ENCODE peak calls at places on chromosome 4, in five cellular contexts. A, T, B, I and Z are unnamed samples. For H3K27me3, the result is how much of the 10 kb centered on the place peaks cover.

GRCh38 chr4:156293657-156294297 is 340.1 kb upstream of the CTSO start:
- DNase-seq in A (no peak), T (no peak), B (no peak), I (peak), Z (no peak)

GRCh38 chr4:143224255-143224654 is 39.5 kb downstream of the USP38 start:
- DNase-seq in A (no peak), T (no peak), B (no peak), I (no peak), Z (no peak)

GRCh38 chr4:41009411-41009810 is 204.9 kb downstream of the APBB2 start:
- DNase-seq in A (no peak), T (no peak), B (no peak), I (no peak), Z (no peak)

GRCh38 chr4:153564630-153565525 is 98.7 kb downstream of the TMEM131L start:
- DNase-seq in A (no peak), T (no peak), B (peak), I (peak), Z (no peak)

GRCh38 chr4:139815646-139816601 is 150.3 kb downstream of the MGST2 start:
- DNase-seq in A (peak), T (no peak), B (no peak), I (peak), Z (peak)

GRCh38 chr4:38670061-38670894 is 6.3 kb downstream of the KLF3 start:
- DNase-seq in A (peak), T (no peak), B (no peak), I (no peak), Z (peak)

GRCh38 chr4:97453186-97453585 is 690.1 kb downstream of the STPG2 start:
- DNase-seq in A (no peak), T (no peak), B (no peak), I (no peak), Z (no peak)

GRCh38 chr4:8920969-8921368 is 49.3 kb upstream of the HMX1 start:
- DNase-seq in A (no peak), T (no peak), B (no peak), I (peak), Z (peak)

GRCh38 chr4:65083076-65083475 is 587.2 kb downstream of the EPHA5 start:
- DNase-seq in A (no peak), T (no peak), B (no peak), I (peak), Z (no peak)

GRCh38 chr4:87030606-87031441 is 96.0 kb downstream of the AFF1 start:
- DNase-seq in A (peak), T (no peak), B (no peak), I (no peak), Z (no peak)

GRCh38 chr4:87026795-87027495 is 92.1 kb downstream of the AFF1 start:
- DNase-seq in A (no peak), T (no peak), B (no peak), I (no peak), Z (no peak)

GRCh38 chr4:87031946-87032345 is 97.1 kb downstream of the AFF1 start:
- DNase-seq in A (no peak), T (no peak), B (no peak), I (no peak), Z (no peak)

GRCh38 chr4:87030124-87030523 is 95.3 kb downstream of the AFF1 start:
- DNase-seq in A (no peak), T (no peak), B (no peak), I (no peak), Z (no peak)

DNA sequence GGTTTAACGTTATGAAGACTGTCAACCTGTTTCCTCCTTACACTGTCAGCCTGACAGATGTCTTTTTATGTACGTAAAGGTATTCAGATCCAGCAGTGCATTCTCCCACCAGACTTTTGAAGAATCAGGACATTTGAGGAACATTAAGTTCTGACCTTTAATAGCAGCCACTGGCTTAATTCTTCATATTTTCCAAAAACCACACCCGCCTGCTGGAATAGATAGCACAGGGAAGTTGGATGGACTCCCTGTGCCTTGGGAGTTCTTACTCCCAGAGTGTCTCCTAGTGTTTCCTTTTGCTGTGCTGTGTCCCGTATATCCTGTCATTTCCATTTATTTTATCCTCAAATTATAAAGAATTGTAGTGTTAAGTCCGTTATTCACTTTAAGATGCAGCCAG is 94.5 kb downstream of the AFF1 start:
- DNase-seq in A (no peak), T (no peak), B (no peak), I (no peak), Z (no peak)
- H3K4me2 ChIP-seq in A (no peak), T (no peak), B (no peak), I (peak), Z (no peak)

GRCh38 chr4:114606240-114606639 is 7.6 kb downstream of the UGT8 start:
- DNase-seq in A (peak), T (no peak), B (no peak), I (peak), Z (no peak)

GRCh38 chr4:114600066-114600552 is 1.5 kb downstream of the UGT8 start:
- DNase-seq in A (no peak), T (no peak), B (no peak), I (no peak), Z (peak)

GRCh38 chr4:114601304-114602052 is 2.9 kb downstream of the UGT8 start:
- DNase-seq in A (no peak), T (no peak), B (no peak), I (no peak), Z (no peak)

GRCh38 chr4:114600672-114601071 is 2.1 kb downstream of the UGT8 start:
- DNase-seq in A (no peak), T (peak), B (no peak), I (no peak), Z (no peak)

GRCh38 chr4:114603455-114603854 is 4.8 kb downstream of the UGT8 start:
- DNase-seq in A (no peak), T (peak), B (no peak), I (no peak), Z (no peak)
- H3K4me3 ChIP-seq in A (no peak), T (peak), B (no peak), I (no peak), Z (no peak)

DNA sequence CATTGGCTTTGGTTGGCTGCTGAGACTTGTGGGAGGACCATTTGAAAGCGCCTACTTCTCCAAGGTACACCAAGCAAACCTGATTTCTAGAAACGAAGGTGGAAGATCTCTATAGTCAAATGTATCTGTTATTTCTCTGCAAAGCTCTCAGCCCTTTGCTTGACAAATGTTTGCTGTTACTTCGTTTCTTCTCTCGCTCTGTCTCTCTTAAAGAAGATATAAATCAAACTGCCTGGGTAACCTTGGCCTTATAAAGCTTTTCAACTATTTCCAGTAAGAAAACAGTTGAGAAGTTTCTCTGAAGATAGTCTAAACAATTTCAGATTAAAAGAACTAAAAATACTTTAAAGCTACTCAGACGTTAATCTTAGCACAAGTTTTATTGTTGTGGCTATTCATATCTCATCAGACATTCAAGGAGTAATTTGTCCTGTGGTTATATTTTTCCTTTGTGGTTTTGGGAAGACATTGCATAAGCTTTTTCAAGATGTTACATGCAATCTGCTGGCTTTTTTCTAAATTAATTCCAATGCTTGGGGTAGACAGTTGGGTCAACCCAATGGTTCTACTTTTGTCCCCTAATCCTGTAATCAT is 22.6 kb downstream of the HOPX start:
- DNase-seq in A (no peak), T (no peak), B (no peak), I (no peak), Z (no peak)
- H3K27me3 ChIP-seq in A (half or more), T (under half), B (under half), I (half or more), Z (half or more)

DNA sequence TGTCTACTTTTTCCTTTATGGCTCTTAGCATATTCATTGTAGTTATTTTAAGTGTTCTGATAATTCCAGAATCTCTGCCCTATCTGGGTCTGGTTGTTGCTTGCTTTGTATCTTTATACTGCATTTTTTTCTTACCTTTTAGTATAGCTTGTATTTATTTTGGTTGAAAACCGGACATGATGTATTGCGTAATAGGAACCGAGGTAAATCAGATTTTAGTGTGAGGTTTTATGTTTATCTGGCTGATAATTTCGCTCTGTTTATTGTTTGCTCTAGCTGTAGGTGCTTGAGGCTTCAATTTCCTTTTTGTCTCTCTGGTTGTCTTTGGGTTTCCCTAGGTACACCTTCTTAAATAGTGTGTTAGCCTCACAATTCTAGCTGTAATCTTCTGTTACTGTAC is 263.8 kb upstream of the LCORL start:
- DNase-seq in A (no peak), T (no peak), B (no peak), I (no peak), Z (no peak)
- H3K4me2 ChIP-seq in A (no peak), T (no peak), B (no peak), I (no peak), Z (no peak)